ENCODE peak calls at places on chromosome 11, in ten cellular contexts. Q is HFFc6; G is dorsolateral prefrontal cortex; J is spleen; Z is GM12865; W is fibroblast of mammary gland; A is fibroblast of lung; X is GM10248; K is gastrocnemius medialis; P is CD4-positive, alpha-beta T cell. T is an unnamed sample.

GRCh38 chr11:64036081-64037026 is 623 bp downstream of the FLRT1 start:
- DNase-seq in Q (peak), G (peak), J (no peak), Z (no peak), W (peak), A (peak), X (no peak), K (peak), P (no peak), T (no peak)

GRCh38 chr11:82663535-82663934 is 70.1 kb downstream of the FAM181B start:
- DNase-seq in Q (no peak), G (no peak), J (no peak), Z (no peak), W (no peak), A (no peak), X (no peak), K (no peak), P (no peak), T (no peak)

GRCh38 chr11:78259777-78260470 is 71.2 kb downstream of the USP35 start:
- DNase-seq in Q (no peak), G (no peak), J (no peak), Z (no peak), W (no peak), A (no peak), X (no peak), K (no peak), P (no peak), T (no peak)

GRCh38 chr11:13944016-13944415 is 18.5 kb upstream of the SPON1 start:
- DNase-seq in Q (no peak), G (no peak), J (no peak), Z (no peak), W (no peak), A (no peak), X (no peak), K (no peak), P (no peak), T (no peak)

GRCh38 chr11:37504066-37504611 is 906.1 kb upstream of the RAG2 start:
- DNase-seq in Q (peak), G (no peak), J (no peak), Z (peak), W (peak), A (peak), X (peak), K (no peak), P (no peak), T (no peak)

GRCh38 chr11:34631297-34631696 is 10.4 kb downstream of the EHF start:
- DNase-seq in Q (no peak), G (no peak), J (no peak), Z (no peak), W (no peak), A (no peak), X (no peak), K (no peak), P (no peak), T (no peak)

GRCh38 chr11:58524232-58525036 is 16.5 kb upstream of the OR5B21 start:
- DNase-seq in Q (peak), G (peak), J (no peak), Z (peak), W (peak), A (peak), X (peak), K (no peak), P (peak), T (peak)

GRCh38 chr11:31026315-31026714 is 343.2 kb downstream of the DCDC1 start:
- DNase-seq in Q (no peak), G (no peak), J (no peak), Z (no peak), W (no peak), A (no peak), X (no peak), K (no peak), P (no peak), T (no peak)

GRCh38 chr11:2681408-2682145 is 18.2 kb downstream of the KCNQ1OT1 start:
- DNase-seq in Q (no peak), G (peak), J (peak), Z (no peak), W (no peak), A (no peak), X (no peak), K (no peak), P (no peak), T (no peak)

GRCh38 chr11:94330789-94331188 is 26.4 kb downstream of the IZUMO1R start:
- DNase-seq in Q (no peak), G (no peak), J (no peak), Z (no peak), W (peak), A (no peak), X (no peak), K (no peak), P (no peak), T (no peak)
- TF ChIP-seq CTCF in Q (no peak), G (no peak), J (no peak), Z (no peak), W (no peak), A (no peak), X (no peak), K (no peak), P (no peak), T (no peak)

DNA sequence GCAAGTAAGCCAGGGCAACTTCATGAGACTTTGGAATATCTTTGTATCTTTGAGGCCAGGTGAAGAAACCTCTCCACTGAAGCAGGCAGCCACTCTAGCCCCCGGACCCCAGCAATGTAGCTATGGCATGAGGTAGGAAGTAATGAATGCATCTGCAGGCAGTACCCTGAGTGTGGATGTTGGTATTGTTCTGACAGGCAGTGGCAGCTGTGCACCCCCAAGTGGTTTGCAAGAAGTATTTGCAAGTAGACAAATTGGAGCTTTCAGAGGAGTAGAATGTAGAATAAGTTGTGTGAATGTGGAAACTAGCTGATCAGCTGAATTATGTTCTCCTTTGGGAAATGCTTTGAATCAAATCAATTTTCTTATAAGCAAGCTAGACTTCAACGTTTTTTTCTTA is 194.4 kb upstream of the PGR start:
- DNase-seq in Q (no peak), G (no peak), J (no peak), Z (peak), W (no peak), A (no peak), X (no peak), K (no peak), P (no peak), T (no peak)
- TF ChIP-seq CTCF in Q (no peak), G (no peak), J (no peak), Z (no peak), W (no peak), A (no peak), X (no peak), K (no peak), P (no peak), T (peak)

DNA sequence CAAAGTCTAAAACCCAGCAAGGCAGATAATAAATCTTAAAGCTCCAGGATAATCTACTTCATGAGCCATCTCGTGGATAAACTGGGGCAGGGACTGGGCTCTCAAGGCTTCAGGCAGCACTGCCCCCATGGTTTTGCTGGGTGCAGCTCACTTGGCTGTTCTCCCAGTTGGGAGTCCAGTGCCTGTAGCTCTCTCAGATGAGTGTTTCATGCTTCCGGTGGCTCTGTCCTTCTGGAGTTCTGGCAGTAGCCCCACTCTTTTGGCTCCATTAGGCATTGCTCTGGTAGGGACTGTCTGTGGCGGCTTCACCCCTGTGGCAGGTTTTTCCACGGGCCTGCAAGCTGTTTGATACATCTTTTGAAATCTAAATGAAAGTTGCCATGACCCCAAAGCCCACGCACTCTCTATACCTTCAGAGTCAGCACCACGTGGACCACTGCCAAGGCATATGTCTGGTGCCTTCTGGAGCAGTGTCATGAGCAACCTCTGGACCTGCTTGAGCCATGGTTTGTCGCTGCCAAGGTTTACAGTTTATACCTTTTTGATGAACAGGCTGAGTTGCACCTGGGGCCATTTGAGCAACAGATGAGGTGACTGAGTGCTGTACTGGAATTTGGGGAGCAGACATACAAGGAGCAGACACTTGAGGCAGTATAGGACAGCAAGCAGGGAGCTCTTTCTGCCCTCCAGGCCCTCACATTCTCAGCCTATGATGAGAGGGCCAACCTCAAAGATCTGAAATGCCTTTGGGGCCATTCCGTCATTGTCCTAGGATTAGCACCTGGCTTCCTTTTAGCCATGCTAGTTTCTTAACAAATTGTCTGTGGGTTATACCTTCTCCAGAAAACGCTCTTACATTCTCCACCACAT is 48.6 kb downstream of the MTNR1B start:
- DNase-seq in Q (peak), G (no peak), J (no peak), Z (no peak), W (peak), A (peak), X (no peak), K (no peak), P (no peak), T (no peak)
- TF ChIP-seq CTCF in Q (peak), G (no peak), J (no peak), Z (no peak), W (no peak), A (no peak), X (no peak), K (no peak), P (no peak), T (no peak)

GRCh38 chr11:1499261-1499890 is 12.8 kb upstream of the MOB2 start:
- DNase-seq in Q (no peak), G (peak), J (peak), Z (no peak), W (no peak), A (no peak), X (no peak), K (no peak), P (no peak), T (no peak)

GRCh38 chr11:1494650-1495049 is 8.1 kb upstream of the MOB2 start:
- DNase-seq in Q (no peak), G (no peak), J (no peak), Z (no peak), W (no peak), A (no peak), X (no peak), K (no peak), P (no peak), T (no peak)

GRCh38 chr11:1498262-1498661 is 11.7 kb upstream of the MOB2 start:
- DNase-seq in Q (no peak), G (no peak), J (peak), Z (no peak), W (no peak), A (no peak), X (no peak), K (no peak), P (no peak), T (no peak)

GRCh38 chr11:1499899-1500298 is 13.3 kb upstream of the MOB2 start:
- DNase-seq in Q (no peak), G (peak), J (peak), Z (no peak), W (no peak), A (no peak), X (no peak), K (no peak), P (no peak), T (no peak)

DNA sequence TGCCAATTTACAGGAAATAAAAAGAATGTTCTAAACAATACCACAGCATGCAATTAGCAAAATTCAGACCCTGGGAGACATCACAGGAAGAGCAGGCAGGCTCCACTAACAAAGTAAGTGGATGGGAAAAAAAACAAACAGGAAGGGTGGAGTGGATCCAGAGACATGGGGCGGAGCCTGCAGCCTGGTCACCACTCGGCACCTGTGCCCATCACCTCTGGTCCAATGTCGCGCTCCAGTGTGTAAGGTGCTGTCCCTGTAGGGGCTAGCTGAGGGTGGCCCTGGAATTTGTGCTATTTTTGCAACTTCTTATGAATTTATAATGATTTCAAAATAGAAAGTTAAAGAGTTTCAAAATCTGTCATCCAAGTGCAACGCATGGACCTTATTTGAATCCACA is 11.0 kb upstream of the MOB2 start:
- DNase-seq in Q (no peak), G (no peak), J (peak), Z (no peak), W (no peak), A (no peak), X (no peak), K (no peak), P (no peak), T (no peak)
- TF ChIP-seq CTCF in Q (no peak), G (no peak), J (no peak), Z (no peak), W (no peak), A (no peak), X (no peak), K (no peak), P (no peak), T (no peak)

T was measured in D721Med.